ENCODE peak calls at places on chromosomes 5 and 9, in six cellular contexts. G, W, N, X, B and M are unnamed samples.

GRCh38 chr5:164818440-164818839 is 1313.0 kb downstream of the MAT2B start:
- DNase-seq in W (no peak), N (no peak), B (no peak), X (no peak), G (no peak), M (no peak)

GRCh38 chr9:38388283-38389223 is 3.9 kb upstream of the ALDH1B1 start:
- DNase-seq in B (no peak), N (no peak), X (no peak), G (no peak), W (peak), M (no peak)

GRCh38 chr5:172849636-172850453 is 15.8 kb downstream of the ERGIC1 start:
- DNase-seq in W (no peak), N (peak), G (no peak), X (no peak), B (no peak), M (no peak)

GRCh38 chr5:140881889-140882590 is at the start of gene PCDHA13:
- DNase-seq in B (no peak), X (no peak), G (peak), W (peak), N (peak), M (no peak)

GRCh38 chr5:143693691-143694252 is 118.2 kb upstream of the HMHB1 start:
- DNase-seq in N (no peak), B (no peak), G (no peak), W (no peak), X (no peak), M (no peak)

GRCh38 chr5:116495786-116496185 is 78.8 kb downstream of the SEMA6A start:
- DNase-seq in G (no peak), B (no peak), N (no peak), X (no peak), W (peak), M (no peak)

GRCh38 chr9:131125038-131125287 is 423 bp upstream of the NUP214 start:
- DNase-seq in X (no peak), G (no peak), N (no peak), B (peak), W (no peak), M (no peak)

GRCh38 chr5:115343855-115344254 is 47.4 kb upstream of the CCDC112 start:
- DNase-seq in G (no peak), X (peak), B (peak), N (no peak), W (no peak), M (no peak)

GRCh38 chr9:12732971-12733370 is 39.8 kb downstream of the TYRP1 start:
- DNase-seq in X (no peak), W (no peak), N (no peak), B (no peak), G (no peak), M (no peak)

GRCh38 chr5:10594591-10595210 is 30.8 kb downstream of the ANKRD33B start:
- DNase-seq in N (no peak), G (no peak), X (no peak), W (no peak), B (no peak), M (no peak)

GRCh38 chr9:106958955-106959657 is 96.1 kb downstream of the ZNF462 start:
- DNase-seq in G (no peak), B (no peak), N (no peak), X (peak), W (no peak), M (no peak)

GRCh38 chr5:67166460-67166871 is 30.1 kb downstream of the CD180 start:
- DNase-seq in B (no peak), G (peak), W (no peak), N (peak), X (no peak), M (no peak)

GRCh38 chr5:154794525-154795234 is 39.5 kb downstream of the LARP1 start:
- DNase-seq in G (no peak), W (no peak), X (peak), N (no peak), B (no peak), M (no peak)

GRCh38 chr5:867300-867699 is 16.5 kb upstream of the ZDHHC11 start:
- DNase-seq in G (no peak), W (no peak), N (no peak), X (no peak), B (no peak), M (no peak)

DNA sequence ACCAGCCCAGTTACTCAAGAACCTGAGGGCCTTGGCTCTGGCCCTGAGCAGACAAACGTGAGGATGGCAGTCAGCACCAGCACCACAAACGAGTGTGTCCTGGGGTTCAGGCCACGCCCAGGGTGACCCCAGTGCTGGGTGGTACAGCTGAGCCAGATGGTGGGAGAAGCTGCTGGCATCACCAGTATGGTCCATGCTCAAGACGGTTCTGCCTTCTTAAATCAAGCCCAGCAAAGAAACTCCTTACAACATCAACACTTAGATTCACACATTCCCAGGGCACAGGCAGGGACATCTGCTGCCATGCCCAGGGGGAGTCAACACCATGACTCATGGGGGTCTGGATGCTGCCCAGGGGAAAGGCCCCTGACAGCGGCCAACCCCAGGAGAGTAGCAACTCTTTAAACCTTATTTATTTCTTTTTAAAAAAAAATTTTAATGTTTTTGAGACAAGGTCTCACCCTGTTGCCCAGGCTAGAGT is 31.3 kb downstream of the IPPK start:
- DNase-seq in B (no peak), G (no peak), X (no peak), N (no peak), W (no peak), M (no peak)
- TF ChIP-seq CTCF in B (no peak), G (no peak), X (no peak), N (no peak), W (no peak), M (no peak)

GRCh38 chr9:78539188-78539587 is 242.3 kb downstream of the PSAT1 start:
- DNase-seq in X (no peak), N (no peak), W (no peak), B (no peak), G (no peak), M (no peak)

GRCh38 chr9:78533500-78533899 is 236.6 kb downstream of the PSAT1 start:
- DNase-seq in W (no peak), N (no peak), G (no peak), X (peak), B (no peak), M (no peak)
- TF ChIP-seq CTCF in W (no peak), N (no peak), G (no peak), X (no peak), B (no peak), M (no peak)

GRCh38 chr9:7094052-7094451 is 336.3 kb downstream of the KDM4C start:
- DNase-seq in N (peak), B (peak), W (peak), G (no peak), X (no peak), M (no peak)
- TF ChIP-seq CTCF in N (no peak), B (peak), W (peak), G (no peak), X (peak), M (peak)

GRCh38 chr5:44542470-44542869 is 153.2 kb upstream of the FGF10 start:
- DNase-seq in X (no peak), B (no peak), W (no peak), G (no peak), N (no peak), M (no peak)

GRCh38 chr5:44532981-44533380 is 143.8 kb upstream of the FGF10 start:
- DNase-seq in B (no peak), G (no peak), W (no peak), X (no peak), N (no peak), M (no peak)

GRCh38 chr5:44538831-44539539 is 149.8 kb upstream of the FGF10 start:
- DNase-seq in X (no peak), G (no peak), W (no peak), B (peak), N (no peak), M (no peak)

DNA sequence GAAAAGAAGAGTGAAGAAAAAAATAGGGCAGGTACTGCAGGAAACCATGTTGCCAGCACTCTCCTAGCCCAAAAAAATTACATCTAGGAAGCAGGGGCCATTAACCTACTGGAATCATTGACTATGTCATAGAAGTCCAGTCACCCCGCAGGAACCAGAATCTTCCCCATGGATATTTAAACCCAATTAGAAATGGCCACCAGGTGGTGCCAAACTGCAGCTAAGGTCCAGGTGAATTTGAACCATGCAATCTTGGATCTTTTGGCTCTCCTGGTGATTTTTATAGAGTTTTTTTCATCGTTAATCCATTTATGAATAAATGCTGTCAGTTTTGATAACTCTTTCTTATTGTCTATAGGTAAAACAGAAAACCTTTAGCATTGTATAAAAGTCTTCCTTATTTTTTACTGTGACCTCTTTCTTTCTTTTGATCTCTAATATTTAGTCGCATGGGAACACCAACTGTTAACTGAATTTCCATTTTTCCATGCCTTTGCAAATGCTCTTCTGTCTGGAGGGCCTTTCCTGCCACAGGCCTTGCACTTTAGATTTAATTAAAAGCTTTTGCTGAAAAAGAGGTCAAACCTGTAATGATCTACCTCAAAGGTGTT is 147.5 kb upstream of the FGF10 start:
- DNase-seq in X (peak), W (peak), G (peak), N (peak), B (peak), M (peak)
- TF ChIP-seq CTCF in X (peak), W (peak), G (peak), N (peak), B (peak), M (peak)

DNA sequence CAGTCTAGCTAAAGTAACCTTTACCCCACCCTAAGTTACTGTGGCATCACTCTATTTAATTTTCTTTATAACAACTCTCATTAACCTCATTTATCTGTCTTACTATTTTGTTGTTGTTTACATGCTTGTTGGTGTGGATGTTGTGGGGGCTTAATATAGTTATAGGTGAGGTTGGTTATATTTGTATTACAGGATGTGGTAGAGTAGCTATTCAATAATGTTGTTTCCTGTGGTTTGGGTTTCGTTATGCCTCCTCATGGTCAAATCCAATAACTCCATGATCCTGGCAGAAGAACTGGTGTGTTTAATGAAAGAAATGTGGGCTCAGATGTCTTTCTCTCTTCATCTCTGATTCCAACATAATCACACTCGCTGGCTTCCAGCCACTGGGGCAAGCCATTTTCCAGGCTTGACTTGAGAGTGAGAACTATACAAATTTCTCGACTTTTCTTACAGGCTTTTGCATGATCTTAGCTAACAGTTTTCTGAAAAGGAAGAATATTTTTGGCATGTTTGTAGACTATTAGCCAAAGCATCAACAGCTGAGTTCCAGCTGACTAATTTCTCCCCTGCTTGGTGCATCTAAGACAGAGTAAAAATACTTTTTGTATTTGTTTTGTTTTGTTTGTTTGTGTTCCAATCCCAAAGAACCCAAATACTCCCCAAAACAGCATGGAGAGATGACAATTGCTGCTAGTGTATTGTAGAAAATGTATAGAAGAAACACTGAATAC is 303.7 kb upstream of the PAPPA start:
- DNase-seq in N (no peak), W (no peak), B (no peak), X (no peak), G (no peak), M (no peak)
- TF ChIP-seq CTCF in N (no peak), W (no peak), B (no peak), X (no peak), G (no peak), M (no peak)

GRCh38 chr5:41638685-41639084 is 128.3 kb upstream of the PLCXD3 start:
- DNase-seq in G (no peak), X (no peak), B (no peak), N (no peak), W (no peak), M (no peak)

GRCh38 chr5:41637424-41637823 is 127.0 kb upstream of the PLCXD3 start:
- DNase-seq in N (no peak), G (no peak), W (no peak), X (no peak), B (no peak), M (no peak)

GRCh38 chr5:41636605-41637004 is 126.2 kb upstream of the PLCXD3 start:
- DNase-seq in X (peak), W (peak), N (peak), B (peak), G (no peak), M (peak)

GRCh38 chr5:41641621-41642020 is 131.2 kb upstream of the PLCXD3 start:
- DNase-seq in B (peak), W (no peak), X (peak), G (no peak), N (no peak), M (no peak)

GRCh38 chr5:41637869-41638268 is 127.5 kb upstream of the PLCXD3 start:
- DNase-seq in N (no peak), G (no peak), X (no peak), W (no peak), B (peak), M (no peak)
- TF ChIP-seq CTCF in N (no peak), G (no peak), X (peak), W (no peak), B (no peak), M (no peak)

GRCh38 chr9:109593612-109594011 is 95.5 kb upstream of the PTPN3 start:
- DNase-seq in X (no peak), B (no peak), N (no peak), G (no peak), W (no peak), M (no peak)

GRCh38 chr9:109588415-109588814 is 90.3 kb upstream of the PTPN3 start:
- DNase-seq in X (no peak), W (no peak), B (no peak), G (no peak), N (no peak), M (no peak)

GRCh38 chr9:109586993-109587392 is 88.9 kb upstream of the PTPN3 start:
- DNase-seq in N (no peak), X (no peak), W (no peak), B (no peak), G (no peak), M (no peak)

GRCh38 chr9:109591691-109592090 is 93.6 kb upstream of the PTPN3 start:
- DNase-seq in G (no peak), N (no peak), X (no peak), B (no peak), W (no peak), M (no peak)

GRCh38 chr9:109590945-109591344 is 92.8 kb upstream of the PTPN3 start:
- DNase-seq in G (no peak), X (no peak), W (no peak), B (no peak), N (no peak), M (no peak)
- TF ChIP-seq CTCF in G (no peak), X (no peak), W (no peak), B (no peak), N (no peak), M (no peak)

DNA sequence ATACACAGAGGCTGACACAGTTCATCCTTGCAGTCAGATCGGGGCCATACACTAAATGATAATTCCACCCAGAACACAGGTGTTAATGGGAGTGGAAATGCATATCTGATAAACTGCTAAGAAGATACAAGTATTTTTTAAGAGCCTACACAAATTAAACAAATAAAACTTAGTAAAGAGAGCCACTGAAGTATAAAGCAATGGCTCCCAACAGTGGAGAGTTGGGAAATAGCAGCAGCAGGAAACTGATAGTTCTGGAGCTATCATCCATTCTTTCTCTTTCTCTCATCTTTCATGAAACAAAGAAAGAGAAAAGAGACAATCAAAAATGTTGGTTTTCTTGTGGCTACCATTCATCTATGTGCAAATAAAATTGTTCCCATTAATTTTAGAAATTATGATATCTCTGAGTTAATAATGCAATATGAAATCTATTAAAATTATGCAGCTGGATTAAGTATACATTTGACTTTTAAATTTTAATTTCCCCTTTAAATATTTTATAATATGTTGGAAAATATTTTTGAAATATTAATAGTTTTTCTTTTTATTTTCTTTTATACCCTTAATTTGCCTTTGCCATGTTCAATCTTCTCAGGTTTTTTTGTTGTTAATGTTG is 120.8 kb downstream of the EMB start:
- DNase-seq in N (no peak), B (no peak), G (no peak), X (no peak), W (no peak), M (no peak)
- TF ChIP-seq CTCF in N (peak), B (peak), G (no peak), X (peak), W (peak), M (no peak)

DNA sequence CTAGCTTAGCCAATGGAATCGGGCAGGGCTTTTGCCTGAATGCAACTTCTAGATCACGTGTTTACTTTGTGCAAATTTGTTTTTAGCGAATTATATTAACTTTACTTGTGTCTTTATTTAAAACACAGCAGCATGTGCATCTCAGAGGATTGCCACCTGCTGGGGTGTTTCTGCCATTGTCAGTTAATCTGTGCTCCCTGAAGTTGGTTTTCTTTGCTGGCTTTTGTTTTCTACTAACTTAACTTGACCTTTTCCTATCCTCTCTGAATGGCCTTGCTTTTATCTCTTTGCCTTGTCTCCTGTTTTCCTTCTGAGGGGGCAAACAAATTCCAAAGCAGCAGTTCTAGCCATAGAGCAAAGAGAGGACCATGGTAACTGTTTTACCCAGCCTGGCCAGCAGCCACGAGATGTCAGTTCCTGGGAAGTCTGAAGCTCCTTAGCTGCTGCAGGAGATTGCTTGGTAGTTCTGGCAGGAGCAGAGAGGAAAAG is 67.6 kb downstream of the ARHGEF28 start:
- DNase-seq in W (peak), X (peak), G (peak), N (peak), B (peak), M (no peak)
- TF ChIP-seq CTCF in W (peak), X (peak), G (peak), N (peak), B (peak), M (peak)